ENCODE peak calls at places on chromosomes 16 and 17, in nine cellular contexts. One of them, this sample, is unnamed.

GRCh38 chr16:88763502-88764053 is 21.4 kb downstream of the PIEZO1 start:
- DNase-seq in foreskin fibroblast: no peak
- DNase-seq in left ventricle myocardium inferior: no peak
- DNase-seq in neural crest cell: no peak
- DNase-seq in brain microvascular endothelial cell: no peak
- DNase-seq in GM12865: no peak
- DNase-seq in cardiac muscle cell: no peak
- DNase-seq in WTC11: peak; percentile 91
- DNase-seq in fibroblast of mammary gland: no peak
- DNase-seq in this sample: no peak

GRCh38 chr16:66524601-66525164 is 25.2 kb downstream of the TK2 start:
- DNase-seq in foreskin fibroblast: no peak
- DNase-seq in left ventricle myocardium inferior: peak; percentile 31
- DNase-seq in neural crest cell: no peak
- DNase-seq in brain microvascular endothelial cell: no peak
- DNase-seq in GM12865: peak; percentile 89
- DNase-seq in cardiac muscle cell: no peak
- DNase-seq in WTC11: no peak
- DNase-seq in fibroblast of mammary gland: no peak
- DNase-seq in this sample: no peak

GRCh38 chr17:7839199-7839889 is 5.3 kb downstream of the KDM6B start:
- DNase-seq in foreskin fibroblast: no peak
- DNase-seq in left ventricle myocardium inferior: no peak
- DNase-seq in neural crest cell: no peak
- DNase-seq in brain microvascular endothelial cell: no peak
- DNase-seq in GM12865: no peak
- DNase-seq in cardiac muscle cell: no peak
- DNase-seq in WTC11: no peak
- DNase-seq in fibroblast of mammary gland: no peak
- DNase-seq in this sample: peak; percentile 68

GRCh38 chr17:40791808-40792436 is 7.8 kb downstream of the KRT28 start:
- DNase-seq in foreskin fibroblast: peak; percentile 18
- DNase-seq in left ventricle myocardium inferior: no peak
- DNase-seq in neural crest cell: no peak
- DNase-seq in brain microvascular endothelial cell: peak; percentile 17
- DNase-seq in GM12865: peak; percentile 22
- DNase-seq in cardiac muscle cell: peak; percentile 62
- DNase-seq in WTC11: no peak
- DNase-seq in fibroblast of mammary gland: peak; percentile 62
- DNase-seq in this sample: no peak

GRCh38 chr17:20066253-20066652 is 57.1 kb downstream of the SPECC1 start:
- DNase-seq in foreskin fibroblast: peak; percentile 60
- DNase-seq in left ventricle myocardium inferior: peak; percentile 49
- DNase-seq in neural crest cell: no peak
- DNase-seq in brain microvascular endothelial cell: peak; percentile 38
- DNase-seq in GM12865: no peak
- DNase-seq in cardiac muscle cell: peak; percentile 90
- DNase-seq in WTC11: no peak
- DNase-seq in fibroblast of mammary gland: peak; percentile 88
- DNase-seq in this sample: no peak

GRCh38 chr17:19000531-19001011 is 4.0 kb downstream of the FAM83G start:
- DNase-seq in foreskin fibroblast: no peak
- DNase-seq in left ventricle myocardium inferior: no peak
- DNase-seq in neural crest cell: no peak
- DNase-seq in brain microvascular endothelial cell: peak; percentile 68
- DNase-seq in GM12865: no peak
- DNase-seq in cardiac muscle cell: peak; percentile 66
- DNase-seq in WTC11: no peak
- DNase-seq in fibroblast of mammary gland: no peak
- DNase-seq in this sample: no peak

GRCh38 chr16:75593308-75593707 is 27.1 kb downstream of the GABARAPL2 start:
- DNase-seq in foreskin fibroblast: no peak
- DNase-seq in left ventricle myocardium inferior: no peak
- DNase-seq in neural crest cell: no peak
- DNase-seq in brain microvascular endothelial cell: no peak
- DNase-seq in GM12865: no peak
- DNase-seq in cardiac muscle cell: no peak
- DNase-seq in WTC11: no peak
- DNase-seq in fibroblast of mammary gland: no peak
- DNase-seq in this sample: no peak

GRCh38 chr16:85615852-85616607 is 2.9 kb downstream of the GSE1 start:
- DNase-seq in foreskin fibroblast: peak; percentile 39
- DNase-seq in left ventricle myocardium inferior: peak; percentile 71
- DNase-seq in neural crest cell: peak; percentile 90
- DNase-seq in brain microvascular endothelial cell: peak; percentile 71
- DNase-seq in GM12865: peak; percentile 95
- DNase-seq in cardiac muscle cell: peak; percentile 85
- DNase-seq in WTC11: peak; percentile 92
- DNase-seq in fibroblast of mammary gland: peak; percentile 71
- DNase-seq in this sample: no peak

GRCh38 chr17:33292981-33293867 is at the start of gene ASIC2:
- DNase-seq in foreskin fibroblast: peak; percentile 42
- DNase-seq in left ventricle myocardium inferior: no peak
- DNase-seq in neural crest cell: peak; percentile 8
- DNase-seq in brain microvascular endothelial cell: no peak
- DNase-seq in GM12865: no peak
- DNase-seq in cardiac muscle cell: no peak
- DNase-seq in WTC11: peak; percentile 68
- DNase-seq in fibroblast of mammary gland: peak; percentile 14
- DNase-seq in this sample: peak; percentile 88

GRCh38 chr17:49896860-49897259 is 49.0 kb upstream of the TAC4 start:
- DNase-seq in foreskin fibroblast: no peak
- DNase-seq in left ventricle myocardium inferior: no peak
- DNase-seq in neural crest cell: no peak
- DNase-seq in brain microvascular endothelial cell: no peak
- DNase-seq in GM12865: no peak
- DNase-seq in cardiac muscle cell: no peak
- DNase-seq in WTC11: no peak
- DNase-seq in fibroblast of mammary gland: no peak
- DNase-seq in this sample: no peak

GRCh38 chr17:49901460-49902331 is 53.8 kb upstream of the TAC4 start:
- DNase-seq in foreskin fibroblast: no peak
- DNase-seq in left ventricle myocardium inferior: no peak
- DNase-seq in neural crest cell: no peak
- DNase-seq in brain microvascular endothelial cell: no peak
- DNase-seq in GM12865: no peak
- DNase-seq in cardiac muscle cell: no peak
- DNase-seq in WTC11: no peak
- DNase-seq in fibroblast of mammary gland: no peak
- DNase-seq in this sample: no peak

GRCh38 chr17:49896222-49896621 is 48.4 kb upstream of the TAC4 start:
- DNase-seq in foreskin fibroblast: no peak
- DNase-seq in left ventricle myocardium inferior: no peak
- DNase-seq in neural crest cell: no peak
- DNase-seq in brain microvascular endothelial cell: no peak
- DNase-seq in GM12865: no peak
- DNase-seq in cardiac muscle cell: no peak
- DNase-seq in WTC11: no peak
- DNase-seq in fibroblast of mammary gland: no peak
- DNase-seq in this sample: no peak

GRCh38 chr17:49899588-49899987 is 51.7 kb upstream of the TAC4 start:
- DNase-seq in foreskin fibroblast: no peak
- DNase-seq in left ventricle myocardium inferior: no peak
- DNase-seq in neural crest cell: no peak
- DNase-seq in brain microvascular endothelial cell: no peak
- DNase-seq in GM12865: no peak
- DNase-seq in cardiac muscle cell: no peak
- DNase-seq in WTC11: no peak
- DNase-seq in fibroblast of mammary gland: no peak
- DNase-seq in this sample: no peak

GRCh38 chr17:49898547-49899490 is 51.0 kb upstream of the TAC4 start:
- DNase-seq in foreskin fibroblast: no peak
- DNase-seq in left ventricle myocardium inferior: no peak
- DNase-seq in neural crest cell: no peak
- DNase-seq in brain microvascular endothelial cell: no peak
- DNase-seq in GM12865: peak; percentile 14
- DNase-seq in cardiac muscle cell: no peak
- DNase-seq in WTC11: peak; percentile 69
- DNase-seq in fibroblast of mammary gland: peak; percentile 13
- DNase-seq in this sample: no peak
- TF ChIP-seq CTCF in foreskin fibroblast: peak; percentile 8
- TF ChIP-seq CTCF in left ventricle myocardium inferior: no peak
- TF ChIP-seq CTCF in neural crest cell: no peak
- TF ChIP-seq CTCF in brain microvascular endothelial cell: peak; percentile 47
- TF ChIP-seq CTCF in GM12865: no peak
- TF ChIP-seq CTCF in cardiac muscle cell: peak; percentile 6
- TF ChIP-seq CTCF in WTC11: no peak
- TF ChIP-seq CTCF in fibroblast of mammary gland: peak; percentile 14
- TF ChIP-seq CTCF in this sample: peak; percentile 21

DNA sequence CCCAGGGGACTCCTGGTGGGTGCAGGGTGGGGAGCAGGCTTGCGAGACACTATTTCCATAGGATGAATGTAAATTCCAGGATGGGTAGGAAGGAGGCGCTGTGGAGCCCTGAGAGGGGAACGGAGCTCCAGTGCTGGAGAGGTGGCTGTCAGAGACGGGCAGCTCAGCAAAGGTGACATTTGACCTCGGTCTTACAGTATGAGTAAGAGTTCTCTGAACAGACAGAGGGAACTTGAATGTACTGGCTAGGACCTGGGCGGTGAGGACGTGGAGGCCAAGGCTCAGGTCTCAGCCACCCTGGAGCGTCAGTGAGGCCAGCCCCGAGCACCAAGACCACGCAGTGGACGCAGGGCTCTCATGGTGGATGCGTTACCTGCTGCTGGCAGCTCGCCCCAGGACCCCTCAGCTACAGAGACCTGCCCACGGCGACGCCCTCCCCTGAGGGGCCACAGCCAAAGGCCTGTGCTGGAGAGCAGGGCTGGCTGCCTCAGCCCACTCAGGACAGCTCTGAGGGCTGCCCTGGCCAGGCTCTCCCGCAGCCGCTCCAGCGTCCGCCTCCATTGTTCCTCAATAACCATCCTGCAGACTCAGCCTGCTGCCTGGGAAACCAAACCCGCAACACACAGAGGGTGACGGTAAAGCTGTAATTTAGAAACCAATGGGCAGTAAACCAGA is 65.9 kb upstream of the TNRC6C start:
- DNase-seq in foreskin fibroblast: no peak
- DNase-seq in left ventricle myocardium inferior: no peak
- DNase-seq in neural crest cell: peak; percentile 65
- DNase-seq in brain microvascular endothelial cell: no peak
- DNase-seq in GM12865: no peak
- DNase-seq in cardiac muscle cell: peak; percentile 9
- DNase-seq in WTC11: peak; percentile 84
- DNase-seq in fibroblast of mammary gland: no peak
- DNase-seq in this sample: peak; percentile 67
- TF ChIP-seq CTCF in foreskin fibroblast: no peak
- TF ChIP-seq CTCF in left ventricle myocardium inferior: no peak
- TF ChIP-seq CTCF in neural crest cell: peak; percentile 58
- TF ChIP-seq CTCF in brain microvascular endothelial cell: peak; percentile 64
- TF ChIP-seq CTCF in GM12865: peak; percentile 36
- TF ChIP-seq CTCF in cardiac muscle cell: peak; percentile 41
- TF ChIP-seq CTCF in WTC11: peak; percentile 82
- TF ChIP-seq CTCF in fibroblast of mammary gland: peak; percentile 22
- TF ChIP-seq CTCF in this sample: peak; percentile 71

GRCh38 chr16:87297918-87298631 is 19.1 kb downstream of the C16orf95 start:
- DNase-seq in foreskin fibroblast: no peak
- DNase-seq in left ventricle myocardium inferior: no peak
- DNase-seq in neural crest cell: peak; percentile 71
- DNase-seq in brain microvascular endothelial cell: no peak
- DNase-seq in GM12865: peak; percentile 33
- DNase-seq in cardiac muscle cell: peak; percentile 26
- DNase-seq in WTC11: peak; percentile 82
- DNase-seq in fibroblast of mammary gland: peak; percentile 21
- DNase-seq in this sample: no peak
- TF ChIP-seq CTCF in foreskin fibroblast: peak; percentile 53
- TF ChIP-seq CTCF in left ventricle myocardium inferior: peak; percentile 70
- TF ChIP-seq CTCF in neural crest cell: peak; percentile 71
- TF ChIP-seq CTCF in brain microvascular endothelial cell: peak; percentile 80
- TF ChIP-seq CTCF in GM12865: peak; percentile 60
- TF ChIP-seq CTCF in cardiac muscle cell: peak; percentile 72
- TF ChIP-seq CTCF in WTC11: peak; percentile 49
- TF ChIP-seq CTCF in fibroblast of mammary gland: peak; percentile 61
- TF ChIP-seq CTCF in this sample: peak; percentile 86

DNA sequence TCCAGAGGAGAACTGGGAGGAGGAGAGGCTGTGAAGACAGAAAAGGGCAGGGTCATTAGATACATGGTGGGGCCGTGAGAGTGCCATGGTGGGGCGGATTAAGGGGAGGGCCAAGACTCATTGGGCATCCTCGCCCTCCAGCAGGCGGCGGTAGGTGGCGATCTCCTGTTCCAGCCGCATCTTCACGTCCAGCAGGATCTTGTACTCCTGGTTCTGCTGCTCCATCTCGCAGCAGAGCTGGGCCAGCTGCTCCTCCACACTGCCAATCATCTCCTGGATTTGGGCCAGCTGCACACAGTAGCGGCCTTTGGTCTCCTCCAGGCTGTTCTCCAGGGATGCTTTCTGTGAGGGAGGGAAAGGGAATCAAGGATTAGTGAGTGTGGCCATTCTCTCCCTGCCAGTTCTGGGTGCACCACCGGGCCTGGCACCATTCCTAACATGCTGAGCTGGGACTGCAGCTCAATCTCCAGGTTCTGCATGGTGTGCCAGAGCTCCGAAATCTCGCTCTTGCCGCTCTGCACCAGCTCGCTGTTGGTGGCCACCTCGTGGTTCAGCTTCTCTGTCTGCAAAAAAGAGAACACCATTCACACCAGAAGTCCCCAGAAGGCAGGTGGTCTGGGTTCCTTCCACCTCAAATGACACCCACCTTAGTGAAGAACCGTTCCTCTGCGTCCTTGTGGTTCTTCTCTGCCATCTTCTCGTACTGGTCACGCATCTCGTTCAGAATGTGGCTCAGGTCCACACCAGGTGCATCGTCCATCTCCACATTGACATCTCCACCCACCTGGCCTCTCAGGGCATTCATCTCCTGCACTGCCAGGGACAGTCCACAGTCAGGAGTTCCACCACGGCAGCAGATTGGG is 129.0 kb downstream of the CCDC144A start:
- DNase-seq in foreskin fibroblast: no peak
- DNase-seq in left ventricle myocardium inferior: no peak
- DNase-seq in neural crest cell: no peak
- DNase-seq in brain microvascular endothelial cell: no peak
- DNase-seq in GM12865: no peak
- DNase-seq in cardiac muscle cell: no peak
- DNase-seq in WTC11: no peak
- DNase-seq in fibroblast of mammary gland: no peak
- DNase-seq in this sample: peak; percentile 62
- TF ChIP-seq CTCF in foreskin fibroblast: no peak
- TF ChIP-seq CTCF in left ventricle myocardium inferior: no peak
- TF ChIP-seq CTCF in neural crest cell: no peak
- TF ChIP-seq CTCF in brain microvascular endothelial cell: no peak
- TF ChIP-seq CTCF in GM12865: no peak
- TF ChIP-seq CTCF in cardiac muscle cell: no peak
- TF ChIP-seq CTCF in WTC11: no peak
- TF ChIP-seq CTCF in fibroblast of mammary gland: no peak
- TF ChIP-seq CTCF in this sample: no peak

DNA sequence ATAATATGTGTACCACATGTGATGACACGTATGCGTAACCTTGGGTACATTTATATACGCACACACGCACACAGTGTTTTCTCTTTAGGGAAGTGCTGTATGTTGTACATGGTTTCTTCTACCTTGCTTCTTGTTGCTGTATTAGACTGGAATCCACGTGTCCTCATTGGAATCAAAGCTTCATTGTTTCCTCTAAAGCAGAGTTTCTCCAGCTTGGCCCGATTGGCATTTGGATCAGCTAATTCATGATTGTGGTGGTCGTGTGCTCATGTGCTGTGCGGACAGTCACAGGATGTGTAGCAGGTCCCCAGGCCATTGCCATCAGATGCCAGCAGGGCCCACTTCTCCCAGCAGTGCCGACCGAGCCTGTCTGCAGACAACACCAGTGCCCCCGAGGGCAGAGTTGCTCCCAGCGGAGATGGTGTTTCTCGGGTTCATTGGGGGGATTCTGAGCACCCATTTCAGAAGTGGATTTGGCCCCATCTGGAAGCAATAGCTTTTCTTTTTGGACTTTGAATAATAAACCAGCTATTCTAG is 148.4 kb downstream of the RPTOR start:
- DNase-seq in foreskin fibroblast: no peak
- DNase-seq in left ventricle myocardium inferior: no peak
- DNase-seq in neural crest cell: no peak
- DNase-seq in brain microvascular endothelial cell: no peak
- DNase-seq in GM12865: no peak
- DNase-seq in cardiac muscle cell: no peak
- DNase-seq in WTC11: no peak
- DNase-seq in fibroblast of mammary gland: no peak
- DNase-seq in this sample: no peak
- TF ChIP-seq CTCF in foreskin fibroblast: no peak
- TF ChIP-seq CTCF in left ventricle myocardium inferior: no peak
- TF ChIP-seq CTCF in neural crest cell: no peak
- TF ChIP-seq CTCF in brain microvascular endothelial cell: no peak
- TF ChIP-seq CTCF in GM12865: no peak
- TF ChIP-seq CTCF in cardiac muscle cell: no peak
- TF ChIP-seq CTCF in WTC11: no peak
- TF ChIP-seq CTCF in fibroblast of mammary gland: no peak
- TF ChIP-seq CTCF in this sample: peak; percentile 7

This sample was measured in chondrocyte.